ENCODE peak calls at places on chromosomes 16 and 17, in five cellular contexts. E is prostate gland; U is effector memory CD4-positive, alpha-beta T cell; X is BJ; T is iPS DF 6.9. J is an unnamed sample.

GRCh38 chr17:80007939-80008338 is 27.7 kb downstream of the TBC1D16 start:
- DNase-seq in E (no peak), X (no peak), U (no peak), T (no peak), J (no peak)

GRCh38 chr17:70552230-70552981 is 383.1 kb downstream of the KCNJ2 start:
- DNase-seq in T (peak; percentile 20), U (no peak), E (peak; percentile 10), X (no peak), J (no peak)

GRCh38 chr17:16915752-16916556 is 56.0 kb downstream of the TNFRSF13B start:
- DNase-seq in U (no peak), E (no peak), T (peak; percentile 25), X (no peak), J (peak; percentile 67)

GRCh38 chr16:56352351-56353053 is 72.8 kb downstream of the AMFR start:
- DNase-seq in T (no peak), X (no peak), U (no peak), E (no peak), J (no peak)

GRCh38 chr17:2369551-2370210 is 31.2 kb downstream of the MNT start:
- DNase-seq in E (no peak), X (no peak), U (no peak), T (no peak), J (no peak)

GRCh38 chr16:48409839-48410610 is 24.8 kb upstream of the SIAH1 start:
- DNase-seq in E (no peak), X (no peak), U (no peak), T (no peak), J (no peak)

GRCh38 chr16:69188716-69189115 is 1.8 kb downstream of the SNTB2 start:
- DNase-seq in T (no peak), X (no peak), E (no peak), U (no peak), J (no peak)

GRCh38 chr16:80577485-80578280 is 36.9 kb downstream of the DYNLRB2 start:
- DNase-seq in E (no peak), T (no peak), U (no peak), X (no peak), J (no peak)

GRCh38 chr16:7140899-7141298 is 191.7 kb upstream of the RBFOX1 start:
- DNase-seq in T (no peak), E (no peak), U (no peak), X (no peak), J (no peak)

GRCh38 chr17:1945621-1946020 is 79.5 kb downstream of the RTN4RL1 start:
- DNase-seq in U (no peak), E (no peak), T (no peak), X (no peak), J (no peak)

GRCh38 chr17:76530826-76531500 is 6.5 kb downstream of the CYGB start:
- DNase-seq in T (no peak), X (no peak), U (no peak), E (no peak), J (no peak)

GRCh38 chr16:83561876-83562275 is 245.9 kb upstream of the HSBP1 start:
- DNase-seq in X (no peak), U (no peak), E (no peak), T (no peak), J (no peak)

GRCh38 chr17:59311051-59311468 is 20.4 kb upstream of the YPEL2 start:
- DNase-seq in U (peak; percentile 17), X (no peak), T (peak; percentile 33), E (peak; percentile 44), J (peak; percentile 20)

GRCh38 chr17:76672270-76672851 is 28.8 kb upstream of the ST6GALNAC1 start:
- DNase-seq in E (no peak), T (no peak), X (no peak), U (no peak), J (no peak)

GRCh38 chr17:81252336-81253329 is 13.5 kb downstream of the NDUFAF8 start:
- DNase-seq in T (no peak), E (no peak), U (no peak), X (no peak), J (no peak)

GRCh38 chr16:89982318-89982717 is 33.8 kb downstream of the DEF8 start:
- DNase-seq in T (no peak), X (no peak), E (no peak), U (no peak), J (no peak)
- H3K36me3 ChIP-seq in T (peaks cover 36% of the 10 kb centered on the region), X (peaks cover 28% of the 10 kb centered on the region), E (peaks cover 6% of the 10 kb centered on the region), U (peaks cover 64% of the 10 kb centered on the region), J (peaks cover 31% of the 10 kb centered on the region)

GRCh38 chr16:24950275-24950674 is 64.9 kb downstream of the ARHGAP17 start:
- DNase-seq in T (no peak), U (no peak), E (no peak), X (no peak), J (no peak)

GRCh38 chr16:24954137-24954536 is 61.0 kb downstream of the ARHGAP17 start:
- DNase-seq in U (no peak), X (no peak), E (no peak), T (no peak), J (no peak)

GRCh38 chr16:24957887-24958286 is 57.3 kb downstream of the ARHGAP17 start:
- DNase-seq in X (no peak), T (no peak), U (no peak), E (no peak), J (no peak)

GRCh38 chr16:24953721-24954120 is 61.4 kb downstream of the ARHGAP17 start:
- DNase-seq in U (no peak), X (no peak), E (no peak), T (no peak), J (no peak)

GRCh38 chr16:24955975-24956731 is 59.0 kb downstream of the ARHGAP17 start:
- DNase-seq in U (no peak), E (no peak), T (no peak), X (no peak), J (no peak)
- H3K27me3 ChIP-seq in U (no peaks in the 10 kb centered on the region), E (no peaks in the 10 kb centered on the region), T (no peaks in the 10 kb centered on the region), X (no peaks in the 10 kb centered on the region), J (no peaks in the 10 kb centered on the region)

GRCh38 chr17:78126895-78127239 is 1.7 kb downstream of the TMC6 start:
- DNase-seq in T (no peak), E (no peak), U (no peak), X (no peak), J (no peak)

GRCh38 chr17:78128616-78129384 is at the start of gene TMC6:
- DNase-seq in E (peak; percentile 59), T (no peak), X (no peak), U (peak; percentile 68), J (peak; percentile 82)

GRCh38 chr17:78127888-78128615 is 503 bp downstream of the TMC6 start:
- DNase-seq in X (no peak), U (no peak), E (peak; percentile 70), T (no peak), J (peak; percentile 54)

GRCh38 chr17:78125976-78126894 is 2.3 kb downstream of the TMC6 start:
- DNase-seq in X (no peak), T (no peak), U (no peak), E (no peak), J (no peak)

DNA sequence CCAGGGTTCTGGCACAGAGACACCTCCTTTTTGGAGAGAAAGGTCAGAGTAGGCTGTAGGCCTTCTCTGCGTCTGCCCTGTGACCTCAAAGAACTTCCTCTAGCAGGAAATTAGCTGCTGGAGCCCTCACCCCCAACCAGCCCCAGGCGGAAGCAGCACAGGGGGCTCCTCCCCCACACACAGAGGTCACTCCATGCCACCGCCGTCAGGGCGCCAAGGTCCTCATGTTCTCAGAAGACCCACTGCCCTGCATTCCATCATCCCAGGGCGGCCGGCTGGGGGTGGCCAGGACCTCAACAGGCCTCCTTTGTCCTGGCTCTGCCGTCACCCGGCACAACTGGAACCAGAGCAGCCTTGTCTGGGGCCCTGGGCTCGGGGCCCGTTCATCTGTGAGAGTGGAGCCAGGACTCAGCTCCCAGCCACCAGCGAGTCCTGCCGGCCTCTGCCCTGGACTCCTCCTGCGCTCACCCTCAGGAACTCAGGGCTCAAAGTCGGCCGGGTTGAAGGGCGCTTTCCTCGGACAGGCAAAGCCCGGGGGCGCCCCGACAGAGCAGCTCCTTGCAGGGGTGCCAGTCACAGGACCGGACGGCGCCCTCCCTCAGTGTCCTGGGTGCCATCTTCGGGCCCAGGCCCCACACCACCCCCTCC is 1.2 kb downstream of the TMC6 start:
- DNase-seq in U (peak; percentile 66), X (no peak), T (no peak), E (no peak), J (peak; percentile 78)
- H3K4me3 ChIP-seq in U (peak overlapping the region; percentile 97), X (no peak overlapping the region), T (peak overlapping the region; percentile 54), E (peak overlapping the region; percentile 57), J (peak overlapping the region; percentile 91)

DNA sequence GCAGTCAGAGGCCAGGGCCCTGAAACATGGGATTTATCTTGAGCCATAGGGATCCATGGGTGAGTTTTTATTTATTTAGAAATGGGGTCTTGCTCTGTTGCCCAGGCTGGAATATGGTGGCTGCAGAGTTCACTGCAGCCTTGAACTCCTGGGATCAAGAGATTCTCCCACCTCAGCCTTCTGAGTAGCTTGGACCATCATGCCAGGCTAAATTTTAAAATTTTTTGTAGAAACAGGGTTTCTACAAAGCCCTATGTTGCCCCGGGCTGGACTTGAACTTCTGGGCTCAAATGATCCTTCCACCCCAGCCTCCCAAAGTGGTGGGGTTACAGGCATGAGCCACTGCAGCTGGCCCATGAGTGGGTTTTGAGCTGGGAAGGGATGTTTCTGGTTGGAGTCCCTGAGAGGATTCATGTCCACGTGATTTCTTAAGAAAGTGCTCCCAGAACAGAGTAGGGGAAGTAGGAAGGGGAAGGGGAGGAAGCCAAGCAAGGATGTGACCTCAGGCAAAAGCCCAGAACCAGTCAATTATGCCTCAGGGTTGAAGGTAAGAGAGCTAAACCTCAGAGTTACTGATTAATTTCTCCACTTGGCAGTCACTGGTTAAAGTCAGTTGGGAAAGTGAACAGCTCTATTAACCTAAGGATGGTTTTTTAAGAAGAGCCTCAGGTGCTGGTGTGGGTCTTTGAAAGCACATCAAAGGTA is 3.9 kb upstream of the KAT8 start:
- DNase-seq in E (no peak), X (no peak), U (no peak), T (no peak), J (no peak)
- H3K36me3 ChIP-seq in E (no peaks in the 10 kb centered on the region), X (peaks cover 28% of the 10 kb centered on the region), U (peaks cover 21% of the 10 kb centered on the region), T (peaks cover 7% of the 10 kb centered on the region), J (peaks cover 24% of the 10 kb centered on the region)

DNA sequence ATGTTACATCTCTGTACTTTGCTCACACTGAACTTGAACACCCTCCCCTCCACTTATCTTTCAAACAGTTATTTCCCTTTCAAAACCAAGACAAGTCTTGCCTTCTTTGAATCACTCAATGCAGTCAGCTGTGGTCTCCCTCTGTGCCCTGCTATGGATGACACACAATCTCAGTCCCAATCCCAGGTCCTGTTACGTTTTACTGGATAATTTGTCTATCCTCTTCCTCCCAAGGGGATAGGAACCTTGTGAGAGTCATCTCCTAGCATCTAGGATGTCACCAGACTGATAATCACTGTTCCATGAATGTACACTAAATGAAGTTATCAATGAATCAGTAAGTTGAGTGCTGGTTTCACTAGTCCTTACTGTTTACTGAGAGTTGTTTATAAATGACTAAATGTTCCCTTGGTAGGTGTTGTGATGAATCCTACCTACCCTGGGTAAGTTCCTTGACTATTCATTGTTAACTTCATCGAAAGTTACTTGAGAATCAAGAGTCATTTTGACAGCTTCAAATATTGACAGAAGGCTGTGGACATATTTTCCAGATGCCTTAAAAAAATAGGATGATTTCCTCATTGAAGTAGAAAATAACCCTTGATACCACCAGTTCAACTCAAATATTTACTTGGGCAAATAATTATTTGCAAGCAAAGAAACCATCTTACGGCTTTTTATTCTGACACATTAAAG is 244.9 kb downstream of the PRKCA start:
- DNase-seq in T (no peak), X (no peak), U (no peak), E (no peak), J (no peak)
- H3K27me3 ChIP-seq in T (no peaks in the 10 kb centered on the region), X (no peaks in the 10 kb centered on the region), U (no peaks in the 10 kb centered on the region), E (no peaks in the 10 kb centered on the region), J (no peaks in the 10 kb centered on the region)

GRCh38 chr17:49357516-49357915 is 4.5 kb downstream of the ZNF652 start:
- DNase-seq in X (no peak), U (no peak), E (no peak), T (no peak), J (no peak)
- H3K4me3 ChIP-seq in X (no peak overlapping the region), U (no peak overlapping the region), E (no peak overlapping the region), T (no peak overlapping the region), J (no peak overlapping the region)

J was measured in GM06990.